ENCODE peak calls at places on chromosomes 1 and 21, in six cellular contexts. N is germinal center, H is tibial nerve, F is AG04450, B is pons, V is retinal pigment epithelial cell. S is an unnamed sample.

GRCh38 chr1:24299901-24300300 is 19.3 kb upstream of the GRHL3 start:
- DNase-seq in N (no peak), H (no peak), F (no peak), B (no peak), V (no peak), S (no peak)

GRCh38 chr1:208135354-208135753 is 108.8 kb downstream of the PLXNA2 start:
- DNase-seq in N (no peak), H (no peak), F (no peak), B (no peak), V (no peak), S (no peak)

GRCh38 chr1:91490501-91490900 is 10.2 kb upstream of the CDC7 start:
- DNase-seq in N (no peak), H (no peak), F (no peak), B (no peak), V (no peak), S (no peak)

GRCh38 chr1:42779725-42780124 is 5.1 kb upstream of the TMEM269 start:
- DNase-seq in N (no peak), H (no peak), F (no peak), B (no peak), V (no peak), S (no peak)

GRCh38 chr21:38472709-38473108 is 25.6 kb downstream of the ERG start:
- DNase-seq in N (no peak), H (no peak), F (no peak), B (no peak), V (no peak), S (no peak)

GRCh38 chr1:167761400-167761799 is 39.6 kb downstream of the MPZL1 start:
- DNase-seq in N (no peak), H (no peak), F (no peak), B (no peak), V (no peak), S (no peak)

GRCh38 chr1:112905420-112906154 is 50.4 kb downstream of the SLC16A1 start:
- DNase-seq in N (no peak), H (no peak), F (no peak), B (peak; percentile 26), V (peak; percentile 70), S (no peak)

GRCh38 chr1:192588546-192588945 is 13.0 kb downstream of the RGS1 start:
- DNase-seq in N (no peak), H (no peak), F (peak; percentile 30), B (no peak), V (no peak), S (peak; percentile 37)

GRCh38 chr1:36161656-36162531 is 5.9 kb downstream of the MAP7D1 start:
- DNase-seq in N (peak; percentile 77), H (no peak), F (no peak), B (peak; percentile 59), V (no peak), S (no peak)

GRCh38 chr21:44738621-44739020 is 27.2 kb upstream of the TSPEAR start:
- DNase-seq in N (no peak), H (no peak), F (no peak), B (no peak), V (no peak), S (no peak)

GRCh38 chr21:41360072-41360821 is 1.6 kb upstream of the MX2 start:
- DNase-seq in N (no peak), H (peak; percentile 75), F (peak; percentile 10), B (no peak), V (no peak), S (peak; percentile 76)

GRCh38 chr1:118302145-118302544 is 117.1 kb upstream of the SPAG17 start:
- DNase-seq in N (no peak), H (no peak), F (no peak), B (peak; percentile 24), V (no peak), S (peak; percentile 27)

GRCh38 chr1:180231506-180232420 is 1.7 kb downstream of the LHX4 start:
- DNase-seq in N (peak; percentile 63), H (no peak), F (no peak), B (no peak), V (no peak), S (peak; percentile 44)

GRCh38 chr1:9100471-9101043 is 28.3 kb downstream of the GPR157 start:
- DNase-seq in N (no peak), H (no peak), F (no peak), B (no peak), V (no peak), S (no peak)

GRCh38 chr1:56803561-56804156 is 15.5 kb downstream of the FYB2 start:
- DNase-seq in N (peak; percentile 13), H (no peak), F (no peak), B (no peak), V (no peak), S (peak; percentile 47)

GRCh38 chr1:111786669-111787207 is 31.0 kb downstream of the DDX20 start:
- DNase-seq in N (no peak), H (no peak), F (no peak), B (no peak), V (no peak), S (no peak)

GRCh38 chr1:155003227-155003765 is 694 bp downstream of the ZBTB7B start:
- DNase-seq in N (no peak), H (no peak), F (no peak), B (no peak), V (no peak), S (no peak)

GRCh38 chr1:64378826-64379225 is 91.1 kb upstream of the CACHD1 start:
- DNase-seq in N (no peak), H (no peak), F (no peak), B (no peak), V (no peak), S (no peak)

GRCh38 chr1:18736958-18737357 is 106.3 kb downstream of the PAX7 start:
- DNase-seq in N (no peak), H (no peak), F (no peak), B (no peak), V (no peak), S (no peak)

GRCh38 chr1:160954158-160955104 is at the start of gene ITLN2:
- DNase-seq in N (peak; percentile 76), H (no peak), F (no peak), B (no peak), V (no peak), S (peak; percentile 53)

GRCh38 chr1:246921481-246921880 is 10.3 kb downstream of the AHCTF1 start:
- DNase-seq in N (no peak), H (no peak), F (no peak), B (no peak), V (no peak), S (no peak)

GRCh38 chr1:44118682-44119081 is at the start of gene KLF17:
- DNase-seq in N (no peak), H (no peak), F (no peak), B (no peak), V (no peak), S (no peak)

GRCh38 chr1:244393604-244394176 is 58.0 kb downstream of the ADSS2 start:
- DNase-seq in N (no peak), H (no peak), F (no peak), B (no peak), V (no peak), S (no peak)

GRCh38 chr1:71521655-71522264 is 440.9 kb upstream of the ZRANB2 start:
- DNase-seq in N (no peak), H (peak; percentile 55), F (peak; percentile 11), B (peak; percentile 74), V (peak; percentile 14), S (peak; percentile 51)

GRCh38 chr1:67939176-67939751 is 106.0 kb upstream of the GNG12 start:
- DNase-seq in N (no peak), H (no peak), F (no peak), B (no peak), V (no peak), S (no peak)

GRCh38 chr1:112508242-112509004 is at the start of gene WNT2B:
- DNase-seq in N (peak; percentile 67), H (no peak), F (no peak), B (no peak), V (no peak), S (peak; percentile 60)

GRCh38 chr1:212244441-212244840 is 40.8 kb upstream of the PPP2R5A start:
- DNase-seq in N (no peak), H (no peak), F (no peak), B (no peak), V (no peak), S (no peak)

GRCh38 chr1:69911301-69911801 is 294.0 kb downstream of the LRRC40 start:
- DNase-seq in N (no peak), H (no peak), F (peak; percentile 3), B (no peak), V (no peak), S (peak; percentile 21)

GRCh38 chr1:27643626-27644368 is 8.8 kb upstream of the FGR start:
- DNase-seq in N (peak; percentile 69), H (peak; percentile 57), F (no peak), B (no peak), V (no peak), S (peak; percentile 79)

GRCh38 chr1:48114596-48115384 is 107.7 kb upstream of the SLC5A9 start:
- DNase-seq in N (no peak), H (no peak), F (no peak), B (peak; percentile 14), V (no peak), S (no peak)

GRCh38 chr1:36707221-36707620 is 224.5 kb upstream of the CSF3R start:
- DNase-seq in N (no peak), H (no peak), F (no peak), B (no peak), V (no peak), S (no peak)

GRCh38 chr1:205042911-205043806 is at the start of gene CNTN2:
- DNase-seq in N (no peak), H (no peak), F (no peak), B (peak; percentile 87), V (no peak), S (peak; percentile 45)

GRCh38 chr1:204376919-204377799 is 17.4 kb upstream of the PLEKHA6 start:
- DNase-seq in N (no peak), H (no peak), F (no peak), B (peak; percentile 30), V (no peak), S (no peak)

GRCh38 chr1:110118636-110119396 is 6.6 kb downstream of the UBL4B start:
- DNase-seq in N (no peak), H (no peak), F (no peak), B (no peak), V (no peak), S (no peak)

GRCh38 chr1:56584910-56585528 is 5.7 kb upstream of the PLPP3 start:
- DNase-seq in N (peak; percentile 45), H (peak; percentile 73), F (peak; percentile 49), B (peak; percentile 86), V (no peak), S (peak; percentile 53)

GRCh38 chr1:89836252-89836996 is 15.6 kb downstream of the LRRC8D start:
- DNase-seq in N (no peak), H (no peak), F (no peak), B (peak; percentile 69), V (no peak), S (no peak)

GRCh38 chr1:110087812-110088738 is 17.6 kb upstream of the ALX3 start:
- DNase-seq in N (peak; percentile 65), H (peak; percentile 85), F (peak; percentile 20), B (peak; percentile 45), V (no peak), S (peak; percentile 87)

GRCh38 chr1:20353836-20354235 is 63.2 kb downstream of the VWA5B1 start:
- DNase-seq in N (no peak), H (no peak), F (no peak), B (no peak), V (no peak), S (no peak)

GRCh38 chr1:159266832-159267231 is 35.3 kb upstream of the FCER1A start:
- DNase-seq in N (no peak), H (no peak), F (no peak), B (no peak), V (no peak), S (no peak)

S was measured in AG20443.